ENCODE peak calls at places on chromosomes 7 and 10, in seven cellular contexts. One of them, this sample, is unnamed.

GRCh38 chr10:54742416-54742815 is 58.6 kb downstream of the PCDH15 start:
- DNase-seq in heart right ventricle: no peak
- DNase-seq in B cell: no peak
- DNase-seq in hippocampal formation: no peak
- DNase-seq in suprapubic skin: no peak
- DNase-seq in mucosa of gallbladder: no peak
- DNase-seq in NCI-H1092: no peak
- DNase-seq in this sample: no peak

GRCh38 chr7:138169441-138169851 is 93.2 kb downstream of the AKR1D1 start:
- DNase-seq in hippocampal formation: no peak
- DNase-seq in mucosa of gallbladder: no peak
- DNase-seq in B cell: no peak
- DNase-seq in NCI-H1092: no peak
- DNase-seq in heart right ventricle: no peak
- DNase-seq in suprapubic skin: no peak
- DNase-seq in this sample: no peak

GRCh38 chr10:79285315-79286185 is 61.7 kb upstream of the PPIF start:
- DNase-seq in mucosa of gallbladder: no peak
- DNase-seq in hippocampal formation: no peak
- DNase-seq in NCI-H1092: no peak
- DNase-seq in B cell: no peak
- DNase-seq in suprapubic skin: no peak
- DNase-seq in heart right ventricle: no peak
- DNase-seq in this sample: no peak

GRCh38 chr7:120979765-120980499 is 8.6 kb upstream of the CPED1 start:
- DNase-seq in heart right ventricle: no peak
- DNase-seq in suprapubic skin: no peak
- DNase-seq in mucosa of gallbladder: no peak
- DNase-seq in hippocampal formation: no peak
- DNase-seq in NCI-H1092: no peak
- DNase-seq in B cell: no peak
- DNase-seq in this sample: no peak

GRCh38 chr7:65972976-65973375 is 9.0 kb downstream of the GUSB start:
- DNase-seq in NCI-H1092: no peak
- DNase-seq in mucosa of gallbladder: no peak
- DNase-seq in B cell: no peak
- DNase-seq in heart right ventricle: no peak
- DNase-seq in hippocampal formation: no peak
- DNase-seq in suprapubic skin: no peak
- DNase-seq in this sample: no peak

GRCh38 chr7:16071246-16071857 is 350.0 kb downstream of the CRPPA start:
- DNase-seq in NCI-H1092: peak; percentile 68
- DNase-seq in hippocampal formation: peak; percentile 88
- DNase-seq in suprapubic skin: no peak
- DNase-seq in heart right ventricle: no peak
- DNase-seq in mucosa of gallbladder: no peak
- DNase-seq in B cell: peak; percentile 7
- DNase-seq in this sample: no peak

GRCh38 chr10:5449227-5449626 is 36.9 kb downstream of the NET1 start:
- DNase-seq in mucosa of gallbladder: no peak
- DNase-seq in hippocampal formation: no peak
- DNase-seq in heart right ventricle: no peak
- DNase-seq in B cell: no peak
- DNase-seq in NCI-H1092: no peak
- DNase-seq in suprapubic skin: no peak
- DNase-seq in this sample: no peak

GRCh38 chr7:12567015-12567414 is 3.5 kb upstream of the SCIN start:
- DNase-seq in mucosa of gallbladder: no peak
- DNase-seq in suprapubic skin: no peak
- DNase-seq in hippocampal formation: no peak
- DNase-seq in heart right ventricle: no peak
- DNase-seq in B cell: no peak
- DNase-seq in NCI-H1092: no peak
- DNase-seq in this sample: no peak

GRCh38 chr7:20435305-20435704 is 104.6 kb downstream of the ITGB8 start:
- DNase-seq in heart right ventricle: peak; percentile 20
- DNase-seq in B cell: no peak
- DNase-seq in NCI-H1092: no peak
- DNase-seq in mucosa of gallbladder: no peak
- DNase-seq in hippocampal formation: no peak
- DNase-seq in suprapubic skin: peak; percentile 70
- DNase-seq in this sample: no peak

GRCh38 chr10:22436893-22437619 is 91.8 kb downstream of the SPAG6 start:
- DNase-seq in mucosa of gallbladder: peak; percentile 94
- DNase-seq in NCI-H1092: peak; percentile 67
- DNase-seq in suprapubic skin: peak; percentile 92
- DNase-seq in heart right ventricle: peak; percentile 93
- DNase-seq in hippocampal formation: peak; percentile 83
- DNase-seq in B cell: peak; percentile 81
- DNase-seq in this sample: peak; percentile 74

GRCh38 chr10:125698599-125698998 is 15.6 kb upstream of the TEX36 start:
- DNase-seq in suprapubic skin: no peak
- DNase-seq in mucosa of gallbladder: no peak
- DNase-seq in hippocampal formation: no peak
- DNase-seq in NCI-H1092: no peak
- DNase-seq in B cell: no peak
- DNase-seq in heart right ventricle: no peak
- DNase-seq in this sample: no peak

GRCh38 chr10:71634531-71635164 is 84.9 kb downstream of the C10orf105 start:
- DNase-seq in hippocampal formation: no peak
- DNase-seq in mucosa of gallbladder: peak; percentile 82
- DNase-seq in suprapubic skin: no peak
- DNase-seq in NCI-H1092: no peak
- DNase-seq in B cell: no peak
- DNase-seq in heart right ventricle: peak; percentile 45
- DNase-seq in this sample: no peak

GRCh38 chr10:73837072-73837471 is 25.7 kb upstream of the NDST2 start:
- DNase-seq in B cell: no peak
- DNase-seq in suprapubic skin: no peak
- DNase-seq in mucosa of gallbladder: no peak
- DNase-seq in heart right ventricle: no peak
- DNase-seq in NCI-H1092: no peak
- DNase-seq in hippocampal formation: no peak
- DNase-seq in this sample: no peak

GRCh38 chr7:112201421-112201820 is 4.8 kb downstream of the DOCK4 start:
- DNase-seq in hippocampal formation: no peak
- DNase-seq in heart right ventricle: no peak
- DNase-seq in NCI-H1092: no peak
- DNase-seq in mucosa of gallbladder: no peak
- DNase-seq in suprapubic skin: no peak
- DNase-seq in B cell: no peak
- DNase-seq in this sample: no peak

GRCh38 chr10:131658476-131659110 is 242.2 kb upstream of the PPP2R2D start:
- DNase-seq in NCI-H1092: no peak
- DNase-seq in mucosa of gallbladder: no peak
- DNase-seq in B cell: no peak
- DNase-seq in hippocampal formation: no peak
- DNase-seq in suprapubic skin: peak; percentile 41
- DNase-seq in heart right ventricle: no peak
- DNase-seq in this sample: no peak

GRCh38 chr7:53485354-53485753 is 449.9 kb downstream of the POM121L12 start:
- DNase-seq in heart right ventricle: no peak
- DNase-seq in hippocampal formation: no peak
- DNase-seq in suprapubic skin: no peak
- DNase-seq in B cell: no peak
- DNase-seq in mucosa of gallbladder: no peak
- DNase-seq in NCI-H1092: no peak
- DNase-seq in this sample: no peak

GRCh38 chr7:92973964-92974363 is 137.6 kb upstream of the CDK6 start:
- DNase-seq in heart right ventricle: no peak
- DNase-seq in mucosa of gallbladder: no peak
- DNase-seq in suprapubic skin: no peak
- DNase-seq in NCI-H1092: no peak
- DNase-seq in hippocampal formation: no peak
- DNase-seq in B cell: no peak
- DNase-seq in this sample: no peak

GRCh38 chr7:131042269-131043160 is 285.2 kb upstream of the MKLN1 start:
- DNase-seq in suprapubic skin: no peak
- DNase-seq in NCI-H1092: no peak
- DNase-seq in mucosa of gallbladder: no peak
- DNase-seq in hippocampal formation: no peak
- DNase-seq in B cell: no peak
- DNase-seq in heart right ventricle: no peak
- DNase-seq in this sample: no peak

GRCh38 chr10:3467052-3467906 is 294.7 kb upstream of the PITRM1 start:
- DNase-seq in B cell: no peak
- DNase-seq in hippocampal formation: peak; percentile 12
- DNase-seq in heart right ventricle: peak; percentile 81
- DNase-seq in suprapubic skin: peak; percentile 96
- DNase-seq in NCI-H1092: no peak
- DNase-seq in mucosa of gallbladder: peak; percentile 55
- DNase-seq in this sample: no peak

GRCh38 chr10:10967029-10967428 is 50.6 kb upstream of the CELF2 start:
- DNase-seq in B cell: no peak
- DNase-seq in suprapubic skin: no peak
- DNase-seq in NCI-H1092: no peak
- DNase-seq in heart right ventricle: no peak
- DNase-seq in mucosa of gallbladder: no peak
- DNase-seq in hippocampal formation: no peak
- DNase-seq in this sample: no peak

GRCh38 chr10:78893217-78893616 is 175.5 kb upstream of the ZMIZ1 start:
- DNase-seq in B cell: no peak
- DNase-seq in heart right ventricle: no peak
- DNase-seq in NCI-H1092: no peak
- DNase-seq in suprapubic skin: peak; percentile 18
- DNase-seq in hippocampal formation: no peak
- DNase-seq in mucosa of gallbladder: no peak
- DNase-seq in this sample: no peak

GRCh38 chr10:102523250-102524029 is 19.7 kb downstream of the SUFU start:
- DNase-seq in NCI-H1092: no peak
- DNase-seq in hippocampal formation: no peak
- DNase-seq in mucosa of gallbladder: no peak
- DNase-seq in suprapubic skin: no peak
- DNase-seq in heart right ventricle: peak; percentile 44
- DNase-seq in B cell: no peak
- DNase-seq in this sample: no peak

GRCh38 chr10:14758994-14759664 is 15.6 kb downstream of the FAM107B start:
- DNase-seq in mucosa of gallbladder: no peak
- DNase-seq in B cell: no peak
- DNase-seq in NCI-H1092: no peak
- DNase-seq in hippocampal formation: no peak
- DNase-seq in suprapubic skin: no peak
- DNase-seq in heart right ventricle: no peak
- DNase-seq in this sample: no peak

GRCh38 chr7:133436014-133436428 is 183.1 kb downstream of the EXOC4 start:
- DNase-seq in NCI-H1092: no peak
- DNase-seq in suprapubic skin: no peak
- DNase-seq in B cell: no peak
- DNase-seq in heart right ventricle: peak; percentile 8
- DNase-seq in hippocampal formation: no peak
- DNase-seq in mucosa of gallbladder: no peak
- DNase-seq in this sample: no peak

GRCh38 chr10:30752481-30752881 is 122.9 kb upstream of the LYZL2 start:
- DNase-seq in B cell: no peak
- DNase-seq in suprapubic skin: no peak
- DNase-seq in heart right ventricle: no peak
- DNase-seq in hippocampal formation: no peak
- DNase-seq in NCI-H1092: no peak
- DNase-seq in mucosa of gallbladder: no peak
- DNase-seq in this sample: peak; percentile 73

GRCh38 chr7:152966189-152966588 is 206.6 kb downstream of the ACTR3B start:
- DNase-seq in NCI-H1092: no peak
- DNase-seq in suprapubic skin: no peak
- DNase-seq in mucosa of gallbladder: no peak
- DNase-seq in B cell: no peak
- DNase-seq in heart right ventricle: no peak
- DNase-seq in hippocampal formation: no peak
- DNase-seq in this sample: no peak

GRCh38 chr10:28878236-28878970 is 201.1 kb downstream of the BAMBI start:
- DNase-seq in B cell: no peak
- DNase-seq in suprapubic skin: no peak
- DNase-seq in hippocampal formation: no peak
- DNase-seq in mucosa of gallbladder: no peak
- DNase-seq in NCI-H1092: no peak
- DNase-seq in heart right ventricle: no peak
- DNase-seq in this sample: no peak

GRCh38 chr7:84108119-84108518 is 86.5 kb downstream of the SEMA3A start:
- DNase-seq in hippocampal formation: no peak
- DNase-seq in heart right ventricle: no peak
- DNase-seq in mucosa of gallbladder: no peak
- DNase-seq in B cell: no peak
- DNase-seq in suprapubic skin: no peak
- DNase-seq in NCI-H1092: no peak
- DNase-seq in this sample: no peak

GRCh38 chr10:74292871-74293427 is 141.9 kb downstream of the ADK start:
- DNase-seq in mucosa of gallbladder: no peak
- DNase-seq in hippocampal formation: no peak
- DNase-seq in NCI-H1092: no peak
- DNase-seq in suprapubic skin: no peak
- DNase-seq in B cell: no peak
- DNase-seq in heart right ventricle: no peak
- DNase-seq in this sample: no peak

GRCh38 chr7:8185907-8186306 is 76.1 kb downstream of the ICA1 start:
- DNase-seq in NCI-H1092: peak; percentile 14
- DNase-seq in mucosa of gallbladder: no peak
- DNase-seq in hippocampal formation: no peak
- DNase-seq in B cell: no peak
- DNase-seq in heart right ventricle: no peak
- DNase-seq in suprapubic skin: no peak
- DNase-seq in this sample: no peak

GRCh38 chr10:29533696-29534285 is 101.0 kb downstream of the SVIL start:
- DNase-seq in hippocampal formation: no peak
- DNase-seq in mucosa of gallbladder: no peak
- DNase-seq in heart right ventricle: no peak
- DNase-seq in B cell: no peak
- DNase-seq in suprapubic skin: no peak
- DNase-seq in NCI-H1092: no peak
- DNase-seq in this sample: no peak